ENCODE peak calls at places on chromosomes 1 and 21, in five cellular contexts. U, V, G, F and Y are unnamed samples. For H3K4me1, the result is how much of the 10 kb centered on the place peaks cover.

GRCh38 chr1:19079541-19079940 is 123.1 kb upstream of the IFFO2 start:
- DNase-seq in U (no peak), F (no peak), V (no peak), G (no peak), Y (no peak)

GRCh38 chr1:196477262-196477661 is 131.0 kb downstream of the KCNT2 start:
- DNase-seq in V (no peak), U (no peak), G (no peak), F (no peak), Y (no peak)

GRCh38 chr1:197178998-197179397 is 32.5 kb upstream of the ASPM start:
- DNase-seq in G (no peak), U (no peak), F (no peak), V (no peak), Y (no peak)

GRCh38 chr1:210360852-210361477 is 32.3 kb downstream of the HHAT start:
- DNase-seq in V (no peak), U (no peak), F (peak), G (peak), Y (no peak)

GRCh38 chr1:94790246-94790645 is 29.9 kb upstream of the SLC44A3 start:
- DNase-seq in G (no peak), F (no peak), U (no peak), V (no peak), Y (no peak)

GRCh38 chr1:59688976-59689375 is 125.8 kb upstream of the HOOK1 start:
- DNase-seq in G (no peak), V (no peak), U (no peak), F (no peak), Y (no peak)

GRCh38 chr21:38311091-38311490 is 54.3 kb downstream of the KCNJ15 start:
- DNase-seq in F (peak), V (no peak), U (no peak), G (no peak), Y (no peak)

GRCh38 chr1:185017338-185017737 is 28.0 kb upstream of the RNF2 start:
- DNase-seq in G (peak), V (no peak), F (no peak), U (no peak), Y (no peak)

GRCh38 chr1:15370781-15371467 is 38.8 kb upstream of the EFHD2 start:
- DNase-seq in U (no peak), V (peak), G (no peak), F (no peak), Y (no peak)

GRCh38 chr1:96253281-96254035 is 468.1 kb upstream of the PTBP2 start:
- DNase-seq in G (no peak), U (no peak), F (no peak), V (no peak), Y (no peak)

GRCh38 chr1:21175670-21176581 is 771 bp downstream of the EIF4G3 start:
- DNase-seq in F (peak), U (peak), G (no peak), V (peak), Y (peak)

GRCh38 chr1:178614286-178614685 is 101.4 kb downstream of the TEX35 start:
- DNase-seq in V (no peak), U (no peak), G (no peak), F (no peak), Y (no peak)
- H3K4me1 ChIP-seq in V (under half), U (under half), G (under half), F (under half), Y (under half)

DNA sequence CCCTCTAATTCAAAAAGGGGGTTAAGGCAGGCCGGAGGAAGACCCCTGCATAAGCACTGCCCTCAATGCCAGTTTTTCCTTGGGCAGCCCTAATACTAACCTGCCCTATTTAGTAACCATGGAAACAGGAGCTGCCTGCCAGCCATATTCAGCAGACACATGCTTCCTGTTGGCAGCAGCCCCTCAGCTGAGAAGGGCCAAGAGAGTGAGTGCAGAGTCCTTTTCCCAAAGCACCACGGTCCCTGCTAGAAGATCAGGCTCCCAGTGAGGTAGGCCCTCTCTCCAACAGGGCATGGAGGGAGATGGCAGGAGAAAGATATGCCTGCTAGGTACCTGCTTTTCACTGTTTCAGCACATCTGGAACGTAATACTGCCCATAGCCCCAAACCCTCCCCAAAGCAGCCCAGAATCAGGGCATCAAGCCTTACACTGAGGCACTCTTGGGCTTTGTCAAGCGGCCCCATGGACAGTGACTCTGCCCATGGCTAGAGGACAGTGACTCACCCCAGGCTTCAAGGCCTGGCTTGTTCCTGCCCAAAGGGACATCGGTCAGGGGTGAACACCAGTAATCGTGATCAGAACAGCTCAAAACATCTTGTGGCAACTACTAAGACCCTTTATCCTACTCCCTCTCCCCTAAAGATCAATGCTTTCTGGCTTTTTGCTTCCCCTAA is 64.5 kb downstream of the BCAR3 start:
- DNase-seq in V (peak), G (no peak), F (no peak), U (no peak), Y (peak)
- H3K27ac ChIP-seq in V (peak), G (peak), F (no peak), U (peak), Y (peak)

GRCh38 chr1:174874337-174875053 is 125.3 kb upstream of the CACYBP start:
- DNase-seq in V (peak), G (no peak), F (peak), U (no peak), Y (no peak)
- H3K4me3 ChIP-seq in V (peak), G (no peak), F (peak), U (no peak), Y (no peak)

GRCh38 chr1:93771843-93772242 is 90.2 kb upstream of the BCAR3 start:
- DNase-seq in V (no peak), F (no peak), U (no peak), G (no peak), Y (no peak)
- H3K4me1 ChIP-seq in V (under half), F (under half), U (under half), G (half or more), Y (under half)

GRCh38 chr1:35932158-35932636 is 1.3 kb downstream of the AGO3 start:
- DNase-seq in G (no peak), V (no peak), F (no peak), U (no peak), Y (no peak)
- H3K27ac ChIP-seq in G (peak), V (peak), F (no peak), U (peak), Y (peak)